ENCODE peak calls at places on chromosome 6, in five cellular contexts. G is epithelial cell of proximal tubule, C is SK-MEL-5, N is Caki2, W is GM19239. D is an unnamed sample.
A peak's percentile ranks its signal among the peaks of the same experiment; 100 is the strongest.

GRCh38 chr6:41488392-41489129 is 57.6 kb upstream of the FOXP4 start:
- DNase-seq in G (no peak), W (no peak), C (no peak), N (peak; percentile 21), D (no peak)

GRCh38 chr6:5260111-5260620 is 584 bp downstream of the LYRM4 start:
- DNase-seq in W (peak; percentile 75), N (peak; percentile 70), G (no peak), C (peak; percentile 84), D (peak; percentile 27)

GRCh38 chr6:13058043-13058442 is 270.3 kb downstream of the TBC1D7 start:
- DNase-seq in N (no peak), C (no peak), W (no peak), G (no peak), D (no peak)

GRCh38 chr6:154815938-154816820 is 83.0 kb downstream of the SCAF8 start:
- DNase-seq in W (no peak), C (no peak), G (no peak), N (no peak), D (no peak)

GRCh38 chr6:161947371-161947770 is 673.5 kb upstream of the AGPAT4 start:
- DNase-seq in N (no peak), G (no peak), C (no peak), W (no peak), D (no peak)

GRCh38 chr6:88587158-88587537 is 376.3 kb downstream of the RNGTT start:
- DNase-seq in W (no peak), C (no peak), N (no peak), G (no peak), D (no peak)

GRCh38 chr6:106844930-106845329 is 129.6 kb downstream of the CD24 start:
- DNase-seq in W (no peak), N (no peak), C (no peak), G (no peak), D (no peak)

GRCh38 chr6:106253194-106253593 is 72.4 kb downstream of the ATG5 start:
- DNase-seq in W (no peak), C (no peak), G (no peak), N (peak; percentile 87), D (no peak)

GRCh38 chr6:156511051-156511450 is 266.1 kb upstream of the ARID1B start:
- DNase-seq in G (no peak), N (no peak), W (no peak), C (no peak), D (no peak)

GRCh38 chr6:10373642-10374359 is 41.1 kb downstream of the TFAP2A start:
- DNase-seq in W (no peak), C (peak; percentile 51), G (peak; percentile 7), N (no peak), D (no peak)

GRCh38 chr6:37940074-37940847 is 120.7 kb downstream of the ZFAND3 start:
- DNase-seq in C (peak; percentile 24), W (no peak), N (no peak), G (no peak), D (peak; percentile 40)

GRCh38 chr6:46453221-46453620 is 38.0 kb downstream of the RCAN2 start:
- DNase-seq in C (no peak), W (no peak), N (no peak), G (no peak), D (no peak)

GRCh38 chr6:33747823-33748222 is 1.1 kb upstream of the IP6K3 start:
- DNase-seq in N (no peak), C (no peak), W (no peak), G (no peak), D (no peak)

GRCh38 chr6:49964064-49964463 is at the start of gene DEFB114:
- DNase-seq in C (no peak), N (no peak), W (no peak), G (no peak), D (no peak)

GRCh38 chr6:446418-447366 is 55.1 kb downstream of the IRF4 start:
- DNase-seq in W (no peak), C (no peak), N (no peak), G (no peak), D (no peak)

GRCh38 chr6:53833147-53833546 is 38.3 kb downstream of the LRRC1 start:
- DNase-seq in W (no peak), N (peak; percentile 2), C (no peak), G (no peak), D (no peak)

GRCh38 chr6:100904316-100904715 is 23.2 kb upstream of the ASCC3 start:
- DNase-seq in C (no peak), N (no peak), G (no peak), W (no peak), D (no peak)

GRCh38 chr6:13794184-13794583 is 20.2 kb downstream of the MCUR1 start:
- DNase-seq in C (peak; percentile 52), N (peak; percentile 67), G (no peak), W (no peak), D (no peak)

GRCh38 chr6:73610444-73611275 is 43.1 kb downstream of the SLC17A5 start:
- DNase-seq in W (no peak), G (peak; percentile 12), N (peak; percentile 62), C (peak; percentile 60), D (peak; percentile 79)

GRCh38 chr6:29568021-29568420 is 8.5 kb upstream of the UBD start:
- DNase-seq in W (no peak), C (no peak), N (no peak), G (no peak), D (no peak)

GRCh38 chr6:71209206-71209605 is 79.4 kb upstream of the OGFRL1 start:
- DNase-seq in W (no peak), C (no peak), N (no peak), G (no peak), D (no peak)